ENCODE peak calls at places on chromosome 3, in six cellular contexts. Q, Y, X, G, I and C are unnamed samples.

GRCh38 chr3:65672876-65673815 is 365.6 kb downstream of the MAGI1 start:
- DNase-seq in Q (peak; percentile 74), Y (peak; percentile 50), X (peak; percentile 25), G (peak; percentile 78), I (no peak), C (peak; percentile 87)

GRCh38 chr3:57150097-57150496 is 15.1 kb downstream of the IL17RD start:
- DNase-seq in Q (no peak), Y (no peak), X (no peak), G (no peak), I (no peak), C (no peak)

GRCh38 chr3:86990171-86990733 is 697 bp downstream of the VGLL3 start:
- DNase-seq in Q (peak; percentile 69), Y (no peak), X (no peak), G (peak; percentile 78), I (no peak), C (peak; percentile 70)

GRCh38 chr3:41441568-41441967 is 242.3 kb downstream of the CTNNB1 start:
- DNase-seq in Q (no peak), Y (no peak), X (peak; percentile 24), G (no peak), I (no peak), C (no peak)

GRCh38 chr3:19489936-19490335 is 341.6 kb downstream of the KCNH8 start:
- DNase-seq in Q (no peak), Y (no peak), X (no peak), G (no peak), I (no peak), C (no peak)

GRCh38 chr3:120497813-120498212 is 47.0 kb upstream of the FSTL1 start:
- DNase-seq in Q (no peak), Y (no peak), X (no peak), G (no peak), I (no peak), C (peak; percentile 53)

GRCh38 chr3:187777331-187778046 is 32.2 kb upstream of the BCL6 start:
- DNase-seq in Q (no peak), Y (no peak), X (no peak), G (no peak), I (peak; percentile 46), C (no peak)

GRCh38 chr3:71994203-71994602 is 209.3 kb upstream of the PROK2 start:
- DNase-seq in Q (no peak), Y (no peak), X (no peak), G (no peak), I (no peak), C (no peak)

GRCh38 chr3:78580691-78581090 is 1187.1 kb downstream of the ROBO1 start:
- DNase-seq in Q (no peak), Y (no peak), X (no peak), G (no peak), I (no peak), C (no peak)

GRCh38 chr3:72961766-72962165 is 34.8 kb upstream of the PPP4R2 start:
- DNase-seq in Q (no peak), Y (no peak), X (no peak), G (no peak), I (no peak), C (no peak)

GRCh38 chr3:155643581-155644165 is 101.2 kb downstream of the PLCH1 start:
- DNase-seq in Q (no peak), Y (no peak), X (no peak), G (no peak), I (no peak), C (no peak)

GRCh38 chr3:147191795-147192385 is 214.5 kb downstream of the ZIC4 start:
- DNase-seq in Q (peak; percentile 46), Y (peak; percentile 9), X (peak; percentile 64), G (peak; percentile 67), I (peak; percentile 1), C (peak; percentile 90)

GRCh38 chr3:150754896-150755295 is 8.1 kb downstream of the SIAH2 start:
- DNase-seq in Q (no peak), Y (no peak), X (no peak), G (no peak), I (no peak), C (no peak)

GRCh38 chr3:194212021-194212868 is 76.3 kb downstream of the HES1 start:
- DNase-seq in Q (no peak), Y (no peak), X (no peak), G (peak; percentile 61), I (no peak), C (peak; percentile 57)

GRCh38 chr3:72470899-72471298 is 377.3 kb downstream of the SHQ1 start:
- DNase-seq in Q (no peak), Y (no peak), X (peak; percentile 41), G (no peak), I (no peak), C (no peak)

GRCh38 chr3:156587767-156588069 is 32.8 kb upstream of the SSR3 start:
- DNase-seq in Q (no peak), Y (no peak), X (no peak), G (no peak), I (no peak), C (no peak)

GRCh38 chr3:43759297-43759782 is 68.6 kb downstream of the ABHD5 start:
- DNase-seq in Q (peak; percentile 15), Y (no peak), X (peak; percentile 56), G (no peak), I (no peak), C (peak; percentile 39)

GRCh38 chr3:28320981-28321380 is 27.5 kb upstream of the ZCWPW2 start:
- DNase-seq in Q (no peak), Y (no peak), X (peak; percentile 85), G (no peak), I (no peak), C (no peak)

GRCh38 chr3:39103324-39103693 is 4.1 kb downstream of the GORASP1 start:
- DNase-seq in Q (no peak), Y (peak; percentile 43), X (no peak), G (peak; percentile 45), I (no peak), C (peak; percentile 68)

GRCh38 chr3:47421741-47422649 is 41.2 kb downstream of the PTPN23 start:
- DNase-seq in Q (no peak), Y (no peak), X (no peak), G (no peak), I (no peak), C (no peak)

GRCh38 chr3:48881652-48882114 is 17.0 kb downstream of the SLC25A20 start:
- DNase-seq in Q (no peak), Y (no peak), X (no peak), G (no peak), I (no peak), C (no peak)

GRCh38 chr3:105608623-105609022 is 241.9 kb downstream of the ALCAM start:
- DNase-seq in Q (peak; percentile 11), Y (no peak), X (no peak), G (peak; percentile 57), I (no peak), C (peak; percentile 33)

GRCh38 chr3:5053021-5053831 is 68.9 kb upstream of the ARL8B start:
- DNase-seq in Q (no peak), Y (no peak), X (no peak), G (no peak), I (no peak), C (no peak)

GRCh38 chr3:187929115-187929828 is 184.0 kb upstream of the BCL6 start:
- DNase-seq in Q (no peak), Y (no peak), X (no peak), G (no peak), I (no peak), C (no peak)

GRCh38 chr3:34683851-34684250 is 885.4 kb downstream of the PDCD6IP start:
- DNase-seq in Q (peak; percentile 82), Y (peak; percentile 15), X (peak; percentile 22), G (peak; percentile 79), I (peak; percentile 9), C (peak; percentile 80)

GRCh38 chr3:146134348-146135117 is 26.5 kb downstream of the PLOD2 start:
- DNase-seq in Q (no peak), Y (no peak), X (peak; percentile 36), G (no peak), I (no peak), C (peak; percentile 73)

GRCh38 chr3:106088270-106088669 is 219.5 kb upstream of the CBLB start:
- DNase-seq in Q (no peak), Y (no peak), X (no peak), G (no peak), I (no peak), C (no peak)

GRCh38 chr3:162719684-162720341 is 1223.2 kb downstream of the OTOL1 start:
- DNase-seq in Q (no peak), Y (no peak), X (no peak), G (no peak), I (no peak), C (no peak)

GRCh38 chr3:160105902-160106584 is 117.4 kb downstream of the IL12A start:
- DNase-seq in Q (no peak), Y (no peak), X (no peak), G (no peak), I (no peak), C (no peak)

GRCh38 chr3:50156991-50157493 is 1.9 kb downstream of the SEMA3F start:
- DNase-seq in Q (peak; percentile 54), Y (peak; percentile 32), X (no peak), G (peak; percentile 71), I (no peak), C (peak; percentile 81)

GRCh38 chr3:185979721-185980121 is 41.9 kb upstream of the TRA2B start:
- DNase-seq in Q (no peak), Y (no peak), X (no peak), G (no peak), I (no peak), C (peak; percentile 29)

DNA sequence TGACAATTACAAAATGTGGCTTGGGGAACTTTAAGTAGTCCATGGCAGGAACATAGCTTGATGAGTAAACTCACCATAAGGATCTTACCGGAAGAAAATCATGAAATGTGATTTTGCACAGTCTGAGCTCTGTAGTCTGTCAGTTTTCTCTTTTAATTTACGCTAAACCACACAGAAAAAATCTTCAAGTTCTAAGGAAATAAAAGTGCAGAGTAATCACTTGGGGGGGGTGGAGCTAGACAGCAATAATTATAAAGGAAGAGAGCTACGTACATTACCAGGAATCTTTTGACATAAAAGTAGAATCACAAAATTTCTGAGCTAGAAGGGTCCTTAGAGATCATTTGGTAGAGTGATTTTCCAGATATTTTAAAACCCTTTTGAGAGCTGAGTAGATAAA is 9.2 kb downstream of the TBC1D5 start:
- DNase-seq in Q (no peak), Y (no peak), X (no peak), G (no peak), I (no peak), C (no peak)
- TF ChIP-seq CREB1 in Q (no peak), Y (no peak), X (no peak), G (no peak), I (no peak), C (no peak)

GRCh38 chr3:99899603-99900002 is 81.9 kb downstream of the CMSS1 start:
- DNase-seq in Q (no peak), Y (no peak), X (no peak), G (no peak), I (no peak), C (no peak)
- TF ChIP-seq CREB1 in Q (no peak), Y (no peak), X (no peak), G (no peak), I (no peak), C (no peak)

GRCh38 chr3:180116658-180117057 is 79.9 kb upstream of the PEX5L start:
- DNase-seq in Q (no peak), Y (no peak), X (no peak), G (no peak), I (no peak), C (peak; percentile 74)
- TF ChIP-seq CREB1 in Q (no peak), Y (no peak), X (no peak), G (no peak), I (no peak), C (no peak)

DNA sequence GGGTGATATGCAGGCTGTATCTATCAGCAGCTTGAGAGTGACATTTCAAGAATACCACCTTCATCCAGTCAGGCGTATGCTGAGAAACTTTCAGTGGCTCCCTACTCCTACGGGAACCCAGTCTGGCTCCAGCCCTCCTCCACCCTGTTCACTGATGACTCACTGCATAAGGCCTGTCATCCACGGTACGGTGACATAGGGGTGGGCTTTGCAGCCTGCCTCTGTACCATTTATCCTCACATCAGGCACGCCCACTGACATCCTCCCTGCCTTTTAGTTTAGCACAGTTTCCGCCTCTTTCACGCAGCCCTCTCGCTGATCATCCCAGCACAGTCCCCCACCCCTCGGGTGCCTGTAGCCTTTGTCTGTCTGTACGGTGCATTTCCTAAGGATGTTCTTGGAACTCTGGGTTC is 11.7 kb downstream of the PXYLP1 start:
- DNase-seq in Q (no peak), Y (peak; percentile 58), X (no peak), G (peak; percentile 39), I (no peak), C (no peak)
- TF ChIP-seq CREB1 in Q (no peak), Y (no peak), X (no peak), G (no peak), I (no peak), C (no peak)